ENCODE peak calls at places on chromosomes 7 and 10, in four cellular contexts. N is GM12864, O is neural progenitor cell, A is brain microvascular endothelial cell. Q is an unnamed sample.

GRCh38 chr7:78363866-78364265 is 565.3 kb downstream of the PHTF2 start:
- DNase-seq in N (no peak), O (no peak), A (no peak), Q (no peak)

GRCh38 chr7:56078196-56078595 is 14.1 kb downstream of the SUMF2 start:
- DNase-seq in N (no peak), O (no peak), A (no peak), Q (no peak)

GRCh38 chr7:111274882-111275281 is 184.0 kb downstream of the LRRN3 start:
- DNase-seq in N (no peak), O (no peak), A (peak; percentile 33), Q (no peak)

GRCh38 chr10:128875955-128876354 is 591.1 kb upstream of the MGMT start:
- DNase-seq in N (no peak), O (no peak), A (peak; percentile 1), Q (no peak)

GRCh38 chr10:89207801-89208551 is 859 bp upstream of the CH25H start:
- DNase-seq in N (no peak), O (peak; percentile 65), A (no peak), Q (peak; percentile 60)

GRCh38 chr10:59894114-59894513 is 12.2 kb downstream of the CCDC6 start:
- DNase-seq in N (no peak), O (no peak), A (peak; percentile 42), Q (no peak)

GRCh38 chr10:69501657-69502056 is 50.4 kb downstream of the TSPAN15 start:
- DNase-seq in N (no peak), O (no peak), A (no peak), Q (no peak)

GRCh38 chr7:133904766-133905165 is 222.4 kb upstream of the LRGUK start:
- DNase-seq in N (no peak), O (no peak), A (no peak), Q (no peak)

GRCh38 chr7:36198854-36199266 is 45.8 kb downstream of the EEPD1 start:
- DNase-seq in N (no peak), O (no peak), A (no peak), Q (no peak)

GRCh38 chr10:99709480-99710229 is 22.3 kb downstream of the COX15 start:
- DNase-seq in N (no peak), O (peak; percentile 21), A (peak; percentile 12), Q (no peak)

GRCh38 chr7:98137826-98138151 is 31.1 kb downstream of the LMTK2 start:
- DNase-seq in N (peak; percentile 83), O (no peak), A (no peak), Q (peak; percentile 58)

GRCh38 chr7:149050941-149051340 is 22.6 kb upstream of the PDIA4 start:
- DNase-seq in N (no peak), O (no peak), A (peak; percentile 5), Q (no peak)

GRCh38 chr7:55534262-55534915 is 37.9 kb downstream of the VOPP1 start:
- DNase-seq in N (peak; percentile 96), O (no peak), A (peak; percentile 40), Q (peak; percentile 87)

GRCh38 chr7:28407643-28408042 is 4.7 kb upstream of the CREB5 start:
- DNase-seq in N (no peak), O (no peak), A (peak; percentile 68), Q (no peak)

GRCh38 chr10:110456046-110456445 is 41.7 kb upstream of the DUSP5 start:
- DNase-seq in N (no peak), O (no peak), A (no peak), Q (no peak)

GRCh38 chr7:27462575-27463270 is 200.0 kb downstream of the HIBADH start:
- DNase-seq in N (no peak), O (no peak), A (peak; percentile 61), Q (no peak)

GRCh38 chr10:119029613-119030420 is at the start of gene NANOS1:
- DNase-seq in N (no peak), O (peak; percentile 75), A (peak; percentile 19), Q (no peak)

GRCh38 chr10:75432763-75433162 is 1.3 kb downstream of the LRMDA start:
- DNase-seq in N (no peak), O (peak; percentile 41), A (no peak), Q (no peak)

GRCh38 chr7:94382155-94382554 is 12.5 kb upstream of the COL1A2 start:
- DNase-seq in N (no peak), O (no peak), A (peak; percentile 58), Q (no peak)

GRCh38 chr7:1012392-1013095 is 29.6 kb downstream of the CYP2W1 start:
- DNase-seq in N (no peak), O (no peak), A (no peak), Q (no peak)

GRCh38 chr7:100369105-100369504 is 4.2 kb upstream of the PILRA start:
- DNase-seq in N (peak; percentile 79), O (no peak), A (no peak), Q (peak; percentile 89)

GRCh38 chr7:74475243-74475986 is 21.7 kb downstream of the GTF2IRD1 start:
- DNase-seq in N (no peak), O (no peak), A (no peak), Q (no peak)

GRCh38 chr7:372939-373791 is 83.2 kb downstream of the FOXL3 start:
- DNase-seq in N (no peak), O (peak; percentile 62), A (no peak), Q (peak; percentile 76)

GRCh38 chr7:37380831-37381230 is 67.8 kb downstream of the ELMO1 start:
- DNase-seq in N (no peak), O (no peak), A (no peak), Q (no peak)

GRCh38 chr7:151987748-151988529 is 31.7 kb downstream of the GALNTL5 start:
- DNase-seq in N (no peak), O (peak; percentile 26), A (peak; percentile 47), Q (no peak)

GRCh38 chr7:49417034-49417433 is 356.4 kb upstream of the VWC2 start:
- DNase-seq in N (no peak), O (no peak), A (no peak), Q (no peak)
- H3K4me3 ChIP-seq in N (no peak overlapping the region), O (no peak overlapping the region), A (no peak overlapping the region), Q (no peak overlapping the region)

GRCh38 chr10:21531164-21531563 is 2.9 kb upstream of the MLLT10 start:
- DNase-seq in N (no peak), O (no peak), A (no peak), Q (no peak)

GRCh38 chr10:21534611-21535493 is 820 bp downstream of the MLLT10 start:
- DNase-seq in N (no peak), O (peak; percentile 87), A (no peak), Q (peak; percentile 56)

GRCh38 chr10:21533577-21534475 is at the start of gene MLLT10:
- DNase-seq in N (peak; percentile 78), O (peak; percentile 99), A (peak; percentile 82), Q (peak; percentile 93)

GRCh38 chr10:21530616-21531015 is 3.4 kb upstream of the MLLT10 start:
- DNase-seq in N (no peak), O (no peak), A (no peak), Q (no peak)

GRCh38 chr10:21532694-21533576 is 1.1 kb upstream of the MLLT10 start:
- DNase-seq in N (no peak), O (peak; percentile 3), A (no peak), Q (no peak)
- H3K4me3 ChIP-seq in N (peak overlapping the region; percentile 90), O (peak overlapping the region; percentile 53), A (peak overlapping the region; percentile 82), Q (peak overlapping the region; percentile 85)

DNA sequence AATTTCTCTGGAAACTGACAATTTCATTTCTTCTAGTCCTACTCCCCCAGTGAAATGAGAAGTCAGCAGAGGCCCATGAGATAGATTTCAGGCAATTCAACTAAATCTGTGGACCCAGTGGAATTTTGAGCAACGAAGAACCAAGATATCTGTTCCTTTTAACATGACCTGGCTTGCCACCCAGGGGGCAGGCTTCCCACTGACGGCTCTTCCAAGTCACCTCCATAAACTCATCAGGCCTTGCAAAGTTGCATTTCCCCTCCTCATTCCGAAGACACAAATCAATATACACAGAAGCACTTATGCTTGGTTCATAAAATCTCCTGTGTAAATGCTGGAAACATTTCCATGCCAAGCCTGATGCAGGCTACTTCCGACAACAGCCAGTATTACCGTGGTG is 1.8 kb downstream of the FRMD4A start:
- DNase-seq in N (no peak), O (no peak), A (no peak), Q (no peak)
- H3K4me3 ChIP-seq in N (no peak overlapping the region), O (no peak overlapping the region), A (no peak overlapping the region), Q (no peak overlapping the region)

GRCh38 chr7:131554880-131555516 is 1.4 kb downstream of the PODXL start:
- DNase-seq in N (no peak), O (peak; percentile 10), A (no peak), Q (no peak)
- H3K4me3 ChIP-seq in N (no peak overlapping the region), O (peak overlapping the region; percentile 78), A (peak overlapping the region; percentile 60), Q (peak overlapping the region; percentile 42)

DNA sequence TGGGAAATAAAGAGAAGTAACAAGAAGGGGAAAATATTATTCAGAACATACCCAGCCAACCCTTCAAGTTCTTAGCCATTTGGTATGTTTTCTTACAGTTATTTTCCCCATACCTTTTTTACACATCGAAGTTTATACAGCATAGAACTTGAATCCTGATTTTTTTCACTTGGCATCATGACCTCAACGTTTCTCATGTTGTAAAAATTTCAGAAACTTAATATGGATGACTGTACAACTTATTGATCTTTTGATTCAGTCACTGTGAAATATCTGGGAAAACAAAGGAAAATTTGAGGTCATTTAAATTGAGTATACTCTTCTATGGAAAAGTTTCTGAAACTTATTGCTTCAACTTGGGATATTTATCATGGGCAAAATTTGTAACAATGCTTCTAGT is 103.6 kb upstream of the FAM171A1 start:
- DNase-seq in N (no peak), O (no peak), A (no peak), Q (no peak)
- H3K4me3 ChIP-seq in N (no peak overlapping the region), O (no peak overlapping the region), A (no peak overlapping the region), Q (no peak overlapping the region)

DNA sequence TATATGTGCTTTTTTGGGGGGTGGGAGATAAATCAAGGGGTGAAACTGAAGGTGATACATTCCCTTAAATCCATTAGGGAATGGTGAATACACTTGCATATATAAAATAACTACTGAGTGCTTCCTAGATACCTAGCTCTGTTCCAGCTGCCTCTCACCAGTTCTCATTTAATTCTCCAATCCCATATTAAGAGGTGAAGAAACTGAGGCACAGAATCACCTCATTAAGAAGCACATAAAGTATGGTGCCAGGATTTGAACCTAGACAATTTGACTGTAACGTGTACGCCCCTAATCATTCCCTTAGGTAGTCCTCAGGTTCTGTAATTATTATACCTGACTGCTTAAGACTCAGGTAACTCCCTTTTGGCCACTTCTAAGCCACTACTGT is 1.5 kb upstream of the SFR1 start:
- DNase-seq in N (no peak), O (no peak), A (no peak), Q (no peak)
- H3K4me3 ChIP-seq in N (peak overlapping the region; percentile 58), O (peak overlapping the region; percentile 63), A (no peak overlapping the region), Q (peak overlapping the region; percentile 76)

GRCh38 chr10:102115775-102116174 is 4.4 kb downstream of the LDB1 start:
- DNase-seq in N (no peak), O (no peak), A (no peak), Q (no peak)
- H3K4me3 ChIP-seq in N (no peak overlapping the region), O (peak overlapping the region; percentile 88), A (no peak overlapping the region), Q (peak overlapping the region; percentile 78)

GRCh38 chr7:87599336-87599735 is 1.3 kb downstream of the ABCB1 start:
- DNase-seq in N (peak; percentile 78), O (no peak), A (no peak), Q (peak; percentile 93)
- H3K4me3 ChIP-seq in N (no peak overlapping the region), O (no peak overlapping the region), A (no peak overlapping the region), Q (peak overlapping the region; percentile 76)

DNA sequence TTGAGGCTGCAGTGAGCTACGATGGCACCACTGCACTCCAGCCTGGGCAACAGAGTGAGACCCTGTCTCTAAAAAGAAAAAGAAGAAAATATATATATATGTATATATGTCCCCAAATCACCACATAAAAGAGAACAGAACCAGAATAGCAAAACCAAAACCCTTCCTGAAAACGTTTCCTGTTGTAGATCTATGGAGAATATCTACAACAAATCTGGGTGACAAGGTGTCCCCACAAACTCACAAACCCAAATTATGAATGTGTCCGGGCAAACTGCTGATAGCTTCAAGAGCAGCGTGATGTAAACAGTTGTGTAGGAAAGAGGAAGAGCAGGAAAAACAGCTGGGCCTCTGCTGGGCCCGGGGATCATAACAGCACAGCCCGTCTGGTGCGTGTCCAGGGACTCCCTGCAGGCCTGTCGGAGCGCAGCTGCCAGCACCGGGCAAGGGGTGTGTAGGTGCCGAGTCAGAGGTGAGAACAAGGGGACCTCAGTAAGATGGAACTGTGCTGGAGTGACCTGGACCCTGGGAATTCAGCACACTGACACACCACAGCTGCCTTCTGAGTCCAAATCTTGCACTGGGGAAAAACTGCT is 53.8 kb downstream of the KCNH2 start:
- DNase-seq in N (no peak), O (no peak), A (no peak), Q (peak; percentile 47)
- H3K4me3 ChIP-seq in N (no peak overlapping the region), O (no peak overlapping the region), A (no peak overlapping the region), Q (no peak overlapping the region)